ENCODE peak calls at places on chromosomes 5 and 9, in seven cellular contexts. C, F, D, Y, A, K and H are unnamed samples.

GRCh38 chr9:33263936-33264472 is 504 bp downstream of the BAG1 start:
- DNase-seq in Y (no peak), A (peak), D (no peak), K (no peak), F (no peak), C (no peak), H (no peak)

GRCh38 chr9:97500263-97500662 is 1.2 kb upstream of the TMOD1 start:
- DNase-seq in A (no peak), Y (no peak), C (no peak), K (no peak), D (no peak), F (no peak), H (no peak)

GRCh38 chr5:38051711-38052508 is 206.4 kb upstream of the EGFLAM start:
- DNase-seq in K (no peak), D (no peak), C (no peak), A (no peak), Y (no peak), F (no peak), H (no peak)

GRCh38 chr5:95707055-95707454 is 24.1 kb upstream of the RHOBTB3 start:
- DNase-seq in Y (no peak), D (no peak), K (no peak), A (no peak), F (no peak), C (no peak), H (no peak)

GRCh38 chr5:90968319-90968718 is 409.7 kb downstream of the ADGRV1 start:
- DNase-seq in Y (no peak), D (no peak), F (peak), K (peak), C (no peak), A (no peak), H (peak)

GRCh38 chr5:77985247-77985646 is 209.1 kb upstream of the TBCA start:
- DNase-seq in D (no peak), Y (no peak), C (no peak), A (no peak), F (no peak), K (no peak), H (no peak)

GRCh38 chr9:72996106-72996505 is 43.3 kb upstream of the ALDH1A1 start:
- DNase-seq in A (no peak), D (no peak), C (no peak), K (no peak), Y (no peak), F (no peak), H (no peak)

GRCh38 chr5:88729476-88730182 is 153.4 kb downstream of the MEF2C start:
- DNase-seq in D (peak), C (peak), A (peak), Y (peak), K (peak), F (peak), H (peak)

GRCh38 chr9:128553695-128554094 is 1.3 kb downstream of the SPTAN1 start:
- DNase-seq in A (peak), K (peak), Y (no peak), D (peak), C (no peak), F (peak), H (peak)

GRCh38 chr5:175861337-175862130 is 9.8 kb upstream of the CPLX2 start:
- DNase-seq in C (peak), K (no peak), Y (no peak), D (no peak), F (no peak), A (no peak), H (no peak)

GRCh38 chr5:7644723-7645122 is 206.2 kb downstream of the CFAP90 start:
- DNase-seq in C (no peak), D (no peak), K (no peak), F (no peak), Y (no peak), A (no peak), H (no peak)

GRCh38 chr5:125006011-125006685 is 259.7 kb upstream of the ZNF608 start:
- DNase-seq in F (no peak), Y (peak), D (no peak), C (no peak), K (no peak), A (peak), H (no peak)

GRCh38 chr5:33975846-33976245 is 8.6 kb downstream of the SLC45A2 start:
- DNase-seq in F (peak), C (no peak), D (peak), A (no peak), Y (no peak), K (no peak), H (peak)

GRCh38 chr9:34984049-34984448 is 5.5 kb upstream of the DNAJB5 start:
- DNase-seq in K (no peak), C (no peak), D (peak), Y (peak), F (peak), A (peak), H (no peak)

GRCh38 chr9:7324031-7324654 is 475.4 kb downstream of the DMAC1 start:
- DNase-seq in C (no peak), K (peak), Y (no peak), F (peak), D (peak), A (no peak), H (no peak)

GRCh38 chr9:7676757-7677156 is 122.8 kb downstream of the DMAC1 start:
- DNase-seq in F (no peak), Y (no peak), K (no peak), D (no peak), C (no peak), A (no peak), H (no peak)

GRCh38 chr5:39068099-39068498 is 6.1 kb downstream of the RICTOR start:
- DNase-seq in D (no peak), A (no peak), Y (no peak), F (no peak), K (no peak), C (no peak), H (no peak)

GRCh38 chr5:10604975-10605374 is 41.1 kb downstream of the ANKRD33B start:
- DNase-seq in A (no peak), Y (no peak), F (no peak), C (no peak), K (no peak), D (no peak), H (no peak)

GRCh38 chr5:138545919-138546562 is 3.0 kb upstream of the ETF1 start:
- DNase-seq in D (peak), C (no peak), Y (no peak), F (peak), K (peak), A (no peak), H (no peak)

GRCh38 chr9:4891674-4892073 is 93.4 kb upstream of the JAK2 start:
- DNase-seq in Y (no peak), C (no peak), D (no peak), K (no peak), F (no peak), A (no peak), H (no peak)

GRCh38 chr9:84277646-84278045 is 62.9 kb downstream of the SLC28A3 start:
- DNase-seq in F (peak), Y (no peak), D (peak), A (no peak), K (peak), C (peak), H (peak)

GRCh38 chr5:483434-484184 is 40.6 kb downstream of the EXOC3 start:
- DNase-seq in Y (no peak), K (no peak), A (no peak), F (no peak), C (no peak), D (no peak), H (no peak)

GRCh38 chr5:21238786-21239185 is 1250.8 kb upstream of the CDH18 start:
- DNase-seq in Y (no peak), D (no peak), A (no peak), F (peak), K (no peak), C (no peak), H (peak)

GRCh38 chr9:18979367-18979766 is 53.6 kb downstream of the SAXO1 start:
- DNase-seq in Y (no peak), K (peak), C (no peak), F (peak), A (no peak), D (peak), H (peak)

GRCh38 chr5:9431496-9432258 is 114.2 kb downstream of the SEMA5A start:
- DNase-seq in K (no peak), A (no peak), F (peak), D (peak), Y (peak), C (no peak), H (peak)

GRCh38 chr5:79418276-79418675 is 95.7 kb downstream of the HOMER1 start:
- DNase-seq in D (no peak), A (no peak), C (peak), Y (no peak), F (peak), K (no peak), H (peak)

GRCh38 chr5:95081500-95082355 is 203.2 kb downstream of the MCTP1 start:
- DNase-seq in F (peak), Y (peak), D (peak), K (peak), A (no peak), C (no peak), H (peak)

GRCh38 chr9:114027901-114028465 is 50.1 kb downstream of the AMBP start:
- DNase-seq in C (no peak), F (no peak), A (no peak), Y (no peak), K (no peak), D (no peak), H (no peak)

GRCh38 chr9:104374711-104375110 is 129.4 kb upstream of the OR13F1 start:
- DNase-seq in F (no peak), K (no peak), C (no peak), A (no peak), D (no peak), Y (no peak), H (no peak)

GRCh38 chr9:35108461-35108860 is 5.5 kb upstream of the STOML2 start:
- DNase-seq in F (no peak), Y (no peak), D (no peak), K (no peak), C (no peak), A (no peak), H (no peak)

GRCh38 chr9:22469928-22470544 is 23.4 kb downstream of the DMRTA1 start:
- DNase-seq in C (peak), A (peak), K (peak), Y (peak), F (peak), D (peak), H (peak)

GRCh38 chr5:179375966-179376365 is 30.7 kb upstream of the ADAMTS2 start:
- DNase-seq in K (no peak), C (no peak), Y (no peak), A (no peak), F (no peak), D (no peak), H (no peak)

GRCh38 chr5:45113726-45114125 is 305.0 kb downstream of the MRPS30 start:
- DNase-seq in D (no peak), C (no peak), Y (no peak), K (no peak), F (peak), A (no peak), H (no peak)

GRCh38 chr9:84839538-84839937 is 170.0 kb downstream of the NTRK2 start:
- DNase-seq in A (no peak), Y (no peak), F (peak), K (peak), C (no peak), D (no peak), H (peak)

GRCh38 chr5:122076669-122077450 is 1.2 kb downstream of the LOX start:
- DNase-seq in D (peak), C (no peak), Y (peak), F (peak), K (peak), A (no peak), H (peak)

GRCh38 chr9:2021731-2022130 is 6.6 kb downstream of the SMARCA2 start:
- DNase-seq in D (no peak), F (no peak), A (no peak), C (no peak), Y (no peak), K (no peak), H (no peak)

GRCh38 chr5:19615661-19616060 is 372.3 kb downstream of the CDH18 start:
- DNase-seq in C (no peak), K (peak), Y (no peak), A (no peak), D (no peak), F (peak), H (peak)

GRCh38 chr5:16916262-16916878 is 19.7 kb downstream of the MYO10 start:
- DNase-seq in C (peak), K (peak), F (peak), D (peak), Y (no peak), A (no peak), H (peak)

GRCh38 chr9:37920471-37921167 is 16.7 kb upstream of the SLC25A51 start:
- DNase-seq in Y (peak), D (no peak), C (no peak), A (peak), K (no peak), F (no peak), H (no peak)

DNA sequence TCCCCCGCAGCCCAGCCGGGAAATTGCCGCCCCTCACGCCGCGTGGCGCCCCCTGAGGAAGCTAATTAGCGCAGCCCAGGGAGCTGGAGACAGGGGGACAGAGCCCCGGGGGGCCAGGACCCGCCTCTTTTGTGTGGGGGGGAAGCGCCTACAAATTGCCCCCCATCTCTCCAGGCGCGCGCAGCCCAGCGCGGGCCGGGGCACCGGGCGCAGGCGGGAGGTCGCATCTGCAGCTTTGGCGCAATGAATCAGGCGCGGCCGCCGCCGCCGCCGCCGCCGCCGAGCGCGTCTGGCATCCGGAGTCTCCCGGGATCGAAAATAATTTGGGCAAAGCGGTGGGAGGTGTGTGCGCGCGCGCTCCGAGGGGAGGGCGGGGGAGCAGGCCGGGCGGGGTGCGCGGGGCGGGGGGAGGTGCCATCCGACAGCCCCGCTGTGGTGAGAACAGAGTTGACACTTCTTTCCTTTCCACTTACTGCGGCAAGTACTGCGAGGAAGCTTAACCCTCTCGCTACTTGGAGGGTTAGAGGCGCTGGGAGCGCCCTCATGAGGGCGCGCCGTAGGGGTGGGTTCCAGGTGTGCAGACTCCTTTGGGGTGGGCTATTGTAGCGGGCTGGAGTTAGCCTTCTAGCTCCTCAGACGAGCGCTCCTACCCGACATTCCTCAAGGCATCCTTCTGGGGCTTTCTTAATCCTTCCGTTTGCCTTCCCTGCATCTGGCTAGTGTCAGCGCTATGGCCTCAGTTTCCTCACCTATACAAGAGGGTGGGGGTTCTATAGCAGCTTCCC is 63.1 kb downstream of the CXXC5 start:
- DNase-seq in D (peak), K (peak), Y (peak), A (peak), F (peak), C (no peak), H (no peak)
- TF ChIP-seq CTCF in D (peak), K (no peak), Y (peak), A (peak), F (no peak), C (peak), H (no peak)

GRCh38 chr5:173028811-173029327 is 27.3 kb upstream of the CREBRF start:
- DNase-seq in D (no peak), C (no peak), Y (no peak), A (no peak), F (peak), K (no peak), H (peak)
- H3K27ac ChIP-seq in D (no peak), C (no peak), Y (peak), A (peak), F (no peak), K (no peak), H (no peak)

GRCh38 chr5:131539251-131539650 is 95.8 kb downstream of the RAPGEF6 start:
- DNase-seq in Y (no peak), F (no peak), C (no peak), K (no peak), D (no peak), A (no peak), H (no peak)

GRCh38 chr5:131541071-131541470 is 94.0 kb downstream of the RAPGEF6 start:
- DNase-seq in F (no peak), D (peak), K (peak), Y (no peak), A (no peak), C (no peak), H (no peak)

GRCh38 chr5:131536211-131536826 is 98.7 kb downstream of the RAPGEF6 start:
- DNase-seq in K (no peak), D (peak), Y (no peak), A (peak), F (peak), C (no peak), H (peak)

GRCh38 chr5:131536849-131537448 is 98.1 kb downstream of the RAPGEF6 start:
- DNase-seq in A (no peak), K (no peak), D (no peak), F (no peak), Y (no peak), C (no peak), H (no peak)

DNA sequence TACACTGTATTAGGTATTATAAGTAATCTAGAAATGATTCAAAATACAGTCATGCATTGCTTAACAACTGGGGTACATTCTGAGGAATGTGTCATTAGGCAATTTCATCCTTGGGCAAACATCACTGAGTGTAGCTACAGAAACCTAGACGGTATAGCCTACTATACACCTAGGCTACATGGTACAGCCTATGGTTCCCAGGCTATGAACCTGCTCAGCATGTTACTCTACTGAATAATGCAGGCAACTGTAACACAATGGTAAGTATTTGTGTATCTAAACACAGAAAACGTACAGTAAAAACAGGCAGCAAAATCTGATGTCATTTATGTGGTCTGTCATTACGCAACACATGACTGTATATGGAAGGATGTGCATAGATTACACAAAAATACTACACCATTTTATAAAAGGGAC is 96.8 kb downstream of the RAPGEF6 start:
- DNase-seq in A (no peak), F (peak), D (peak), K (peak), Y (no peak), C (no peak), H (peak)
- H3K4me2 ChIP-seq in A (no peak), F (no peak), D (peak), K (peak), Y (no peak), C (no peak), H (no peak)

DNA sequence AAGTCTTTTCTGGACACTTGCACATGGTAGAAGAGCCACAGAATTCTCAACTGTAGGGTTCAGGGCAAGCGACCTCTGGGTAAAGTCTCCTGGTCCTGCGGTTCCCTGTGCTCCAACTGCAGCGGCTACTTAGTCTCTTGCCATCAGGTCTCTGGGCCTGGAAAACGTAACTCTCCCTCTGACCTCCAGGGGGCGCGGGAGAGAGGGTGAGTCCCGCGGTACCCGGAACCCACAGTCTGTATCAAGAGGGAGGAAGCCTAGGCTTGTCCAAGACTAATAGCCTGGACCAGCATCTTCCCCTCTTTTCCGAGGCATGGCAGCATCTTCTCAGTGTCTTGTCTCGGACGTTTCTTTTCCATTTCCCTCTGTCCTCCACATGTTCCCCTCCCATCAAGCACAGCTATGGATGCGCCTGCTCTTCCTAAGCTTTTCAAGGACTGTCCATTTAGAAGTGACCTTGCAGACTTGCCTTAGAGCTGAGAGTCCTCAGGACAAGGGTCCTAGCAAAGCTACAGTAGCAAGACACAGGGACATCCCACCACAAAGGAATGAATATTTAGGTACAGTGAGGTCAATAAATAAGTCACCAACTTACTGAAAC is 59.3 kb downstream of the FSTL4 start:
- DNase-seq in K (peak), Y (peak), D (peak), A (peak), F (peak), C (peak), H (peak)
- TF ChIP-seq CTCF in K (peak), Y (peak), D (peak), A (peak), F (peak), C (peak), H (peak)

GRCh38 chr9:995776-996175 is 19.3 kb downstream of the DMRT3 start:
- DNase-seq in Y (no peak), D (peak), A (no peak), C (no peak), F (peak), K (peak), H (peak)

GRCh38 chr9:994005-994404 is 17.6 kb downstream of the DMRT3 start:
- DNase-seq in C (no peak), A (peak), K (no peak), D (no peak), F (no peak), Y (no peak), H (no peak)

GRCh38 chr9:995192-995591 is 18.7 kb downstream of the DMRT3 start:
- DNase-seq in A (no peak), K (no peak), D (no peak), F (peak), Y (no peak), C (no peak), H (peak)
- H3K27ac ChIP-seq in A (no peak), K (no peak), D (no peak), F (no peak), Y (no peak), C (no peak), H (peak)

DNA sequence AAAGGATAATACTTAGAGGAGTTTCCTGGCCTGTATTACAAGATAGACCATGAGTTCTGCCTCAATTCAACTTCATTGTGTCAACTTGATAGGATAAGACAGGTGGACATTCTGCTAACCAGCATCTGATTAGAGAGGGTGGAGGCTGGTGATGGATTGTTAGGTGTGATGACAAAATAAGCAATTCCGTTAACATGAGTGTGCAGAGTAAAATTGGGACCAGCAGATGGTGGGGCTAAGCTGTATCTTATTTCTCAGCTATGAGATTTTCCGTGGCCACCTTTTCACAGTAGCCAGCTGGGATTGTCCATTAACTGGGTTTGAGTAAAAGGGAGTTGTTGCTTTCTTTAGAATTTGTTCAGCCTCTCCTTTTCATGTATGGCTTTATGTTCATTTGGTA is 28.9 kb upstream of the TAL2 start:
- DNase-seq in A (no peak), K (no peak), Y (no peak), C (no peak), F (no peak), D (no peak), H (no peak)
- H3K4me2 ChIP-seq in A (no peak), K (no peak), Y (no peak), C (no peak), F (no peak), D (no peak), H (no peak)